ENCODE peak calls at places on chromosomes 6 and 20, in five cellular contexts. R is AG09309, V is neural progenitor cell, M is SK-N-SH, X is brain microvascular endothelial cell. O is an unnamed sample.

GRCh38 chr6:53926505-53926904 is 131.7 kb downstream of the LRRC1 start:
- DNase-seq in M (no peak), X (peak), V (no peak), R (no peak), O (no peak)

GRCh38 chr6:170005680-170006470 is 254.5 kb downstream of the ERMARD start:
- DNase-seq in X (no peak), M (no peak), R (no peak), V (no peak), O (no peak)

GRCh38 chr6:16257999-16258708 is 19.8 kb downstream of the GMPR start:
- DNase-seq in X (no peak), V (no peak), M (no peak), R (no peak), O (no peak)

GRCh38 chr6:71404145-71404966 is 115.7 kb downstream of the OGFRL1 start:
- DNase-seq in V (no peak), X (peak), R (no peak), M (no peak), O (no peak)

GRCh38 chr20:61765871-61766654 is 299.6 kb downstream of the TAF4 start:
- DNase-seq in M (peak), V (peak), R (no peak), X (no peak), O (no peak)

GRCh38 chr20:50837532-50838321 is 42.9 kb downstream of the BCAS4 start:
- DNase-seq in X (peak), V (no peak), R (peak), M (no peak), O (peak)

GRCh38 chr6:54617730-54618129 is 228.8 kb upstream of the FAM83B start:
- DNase-seq in M (no peak), R (peak), V (no peak), X (peak), O (peak)

GRCh38 chr20:35698298-35699126 is 640 bp downstream of the NFS1 start:
- DNase-seq in R (no peak), X (no peak), M (peak), V (peak), O (no peak)

GRCh38 chr6:129575378-129576118 is 134.4 kb downstream of the ARHGAP18 start:
- DNase-seq in M (peak), X (peak), R (peak), V (peak), O (peak)

GRCh38 chr6:44228433-44228832 is 5.0 kb downstream of the SLC29A1 start:
- DNase-seq in M (no peak), V (no peak), R (no peak), X (no peak), O (no peak)

GRCh38 chr6:15410752-15411151 is 164.9 kb downstream of the JARID2 start:
- DNase-seq in R (no peak), V (no peak), X (no peak), M (no peak), O (no peak)

GRCh38 chr6:119350202-119351004 is 842 bp upstream of the MAN1A1 start:
- DNase-seq in V (no peak), M (peak), R (peak), X (peak), O (peak)

GRCh38 chr6:119349041-119349340 is 570 bp downstream of the MAN1A1 start:
- DNase-seq in V (no peak), X (no peak), M (peak), R (no peak), O (no peak)

GRCh38 chr6:119351005-119351394 is 1.4 kb upstream of the MAN1A1 start:
- DNase-seq in V (no peak), M (peak), R (peak), X (no peak), O (peak)

GRCh38 chr6:119348308-119349040 is 1.1 kb downstream of the MAN1A1 start:
- DNase-seq in M (peak), X (no peak), V (peak), R (no peak), O (no peak)

GRCh38 chr6:119349341-119350201 is at the start of gene MAN1A1:
- DNase-seq in V (peak), R (peak), X (peak), M (peak), O (peak)
- TF ChIP-seq CTCF in V (no peak), R (no peak), X (no peak), M (no peak), O (no peak)

DNA sequence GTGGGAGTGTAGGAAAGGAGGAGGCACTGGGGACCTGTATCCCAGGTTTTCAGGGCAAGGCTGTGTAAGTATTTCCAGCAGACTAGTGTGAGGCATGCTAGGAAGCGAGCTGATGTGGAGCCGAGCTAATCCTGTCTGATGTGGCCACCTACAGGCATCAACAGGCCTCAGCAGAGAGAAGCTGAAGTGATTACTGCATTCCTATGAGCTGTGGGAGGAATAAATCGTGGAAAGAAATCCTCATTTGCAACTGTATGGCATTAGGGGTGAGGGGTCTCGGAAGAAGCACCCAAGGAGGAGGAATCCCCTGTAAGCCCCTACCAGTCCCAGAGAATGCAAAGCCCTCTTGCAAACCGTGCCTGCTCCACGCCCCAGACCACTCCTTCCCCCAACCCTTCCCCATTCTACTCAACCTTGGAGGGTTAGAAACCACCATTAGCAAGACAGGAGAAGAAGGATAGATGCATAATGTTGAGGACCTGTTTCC is 41.6 kb downstream of the C6orf15 start:
- DNase-seq in M (no peak), X (peak), V (peak), R (no peak), O (peak)
- TF ChIP-seq CTCF in M (peak), X (peak), V (peak), R (peak), O (peak)

GRCh38 chr20:7031222-7031621 is 263.7 kb downstream of the BMP2 start:
- DNase-seq in R (no peak), V (peak), X (no peak), M (peak), O (no peak)
- TF ChIP-seq CTCF in R (peak), V (peak), X (peak), M (peak), O (peak)

GRCh38 chr6:1933292-1933691 is 312.1 kb downstream of the GMDS start:
- DNase-seq in V (no peak), M (no peak), X (no peak), R (no peak), O (no peak)
- TF ChIP-seq CTCF in V (no peak), M (no peak), X (no peak), R (no peak), O (no peak)

DNA sequence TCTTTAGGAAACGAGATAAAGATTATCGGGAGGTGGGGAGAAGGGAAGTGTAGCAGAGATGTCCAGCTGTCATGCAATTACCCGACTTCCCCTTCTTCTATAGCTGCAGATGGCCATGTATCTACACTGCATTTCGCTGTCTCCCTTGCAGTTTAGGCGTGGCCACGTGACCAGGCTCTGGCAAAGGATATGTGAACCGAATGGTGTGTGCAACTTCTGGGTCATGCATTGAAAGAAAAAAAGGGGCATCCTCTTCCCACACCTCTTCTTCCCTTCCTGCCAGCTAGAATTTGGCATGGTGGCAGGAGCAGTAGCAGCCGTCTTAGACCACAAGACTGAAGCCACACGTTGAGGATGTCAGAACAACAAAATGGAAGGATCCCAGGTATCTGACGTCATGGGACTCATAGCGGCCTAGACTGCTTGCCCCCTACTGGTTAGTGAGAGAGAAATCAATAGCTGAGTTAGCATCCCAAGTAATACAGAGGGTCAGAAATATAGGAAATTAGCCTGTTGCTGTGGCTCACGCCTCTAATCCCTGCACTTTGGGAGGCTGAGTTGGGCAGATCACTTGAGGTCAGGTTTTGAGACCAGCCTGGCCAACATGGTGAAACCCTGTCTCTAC is 32.8 kb downstream of the TCF15 start:
- DNase-seq in X (no peak), R (no peak), V (peak), M (no peak), O (no peak)
- TF ChIP-seq CTCF in X (peak), R (peak), V (peak), M (peak), O (peak)

GRCh38 chr6:48449002-48449401 is 338.0 kb upstream of the PTCHD4 start:
- DNase-seq in X (no peak), R (no peak), M (no peak), V (no peak), O (no peak)
- TF ChIP-seq CTCF in X (peak), R (peak), M (peak), V (peak), O (no peak)

DNA sequence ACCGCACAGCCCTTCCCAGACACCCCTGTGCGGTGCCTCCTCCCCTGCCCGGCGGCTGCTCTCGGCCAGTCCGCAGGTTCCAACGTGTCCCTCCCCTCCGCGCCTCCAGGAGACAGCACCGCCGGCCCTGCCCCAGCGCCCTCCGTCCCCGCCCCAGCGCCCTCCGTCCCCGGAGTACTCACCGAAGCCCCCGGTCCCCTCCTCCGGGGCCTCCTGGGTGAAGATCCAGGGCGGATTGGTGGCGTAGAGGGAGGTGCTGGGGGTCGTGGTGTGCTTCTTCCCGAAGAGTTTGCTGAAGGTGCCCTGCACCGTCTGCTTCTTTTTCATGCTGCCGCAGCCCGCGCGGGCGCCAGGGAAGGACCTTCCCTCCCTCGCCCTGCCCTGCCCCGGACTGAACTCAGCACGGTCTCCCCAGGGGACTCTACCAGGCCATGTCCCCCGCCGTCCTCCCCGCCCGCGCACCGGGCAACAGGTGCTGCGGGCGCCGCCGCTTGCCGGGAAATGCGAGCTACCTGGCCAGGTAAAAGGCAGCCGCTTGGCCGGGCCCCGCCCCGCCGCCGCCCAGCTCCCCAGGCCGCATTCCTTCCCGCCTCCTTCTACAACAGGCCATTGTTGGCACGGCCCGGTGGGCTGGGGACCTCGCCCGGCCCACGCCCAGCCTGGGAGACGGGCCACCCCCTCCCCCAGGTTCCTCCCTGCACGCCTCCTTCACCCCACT is at the start of gene C6orf132:
- DNase-seq in M (peak), X (no peak), V (peak), R (no peak), O (no peak)
- TF ChIP-seq CTCF in M (no peak), X (peak), V (peak), R (no peak), O (peak)

DNA sequence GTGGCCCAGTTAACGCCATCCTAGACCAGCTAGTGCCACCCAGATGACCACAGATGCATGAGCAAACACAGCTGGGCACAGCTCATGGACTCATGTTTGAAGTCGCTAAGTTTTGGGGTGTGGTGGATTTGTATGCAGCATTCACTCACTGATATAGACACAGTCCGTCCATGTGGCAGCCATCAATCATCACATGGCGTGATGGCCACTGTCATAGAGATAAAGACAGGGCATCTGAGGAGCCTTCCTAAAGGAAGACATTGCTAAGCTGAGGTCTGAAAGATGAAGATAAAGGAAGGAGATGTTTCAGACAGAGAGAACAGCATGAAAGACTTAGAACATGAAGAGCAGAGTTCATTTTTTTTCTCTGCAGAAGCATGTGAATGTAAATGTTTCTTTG is 154.4 kb upstream of the JAG1 start:
- DNase-seq in R (no peak), V (no peak), M (no peak), X (no peak), O (no peak)
- TF ChIP-seq CTCF in R (no peak), V (no peak), M (no peak), X (no peak), O (no peak)

GRCh38 chr6:4113623-4114022 is 21.8 kb downstream of the ECI2 start:
- DNase-seq in R (no peak), M (no peak), X (no peak), V (no peak), O (no peak)
- TF ChIP-seq CTCF in R (no peak), M (no peak), X (no peak), V (no peak), O (no peak)

DNA sequence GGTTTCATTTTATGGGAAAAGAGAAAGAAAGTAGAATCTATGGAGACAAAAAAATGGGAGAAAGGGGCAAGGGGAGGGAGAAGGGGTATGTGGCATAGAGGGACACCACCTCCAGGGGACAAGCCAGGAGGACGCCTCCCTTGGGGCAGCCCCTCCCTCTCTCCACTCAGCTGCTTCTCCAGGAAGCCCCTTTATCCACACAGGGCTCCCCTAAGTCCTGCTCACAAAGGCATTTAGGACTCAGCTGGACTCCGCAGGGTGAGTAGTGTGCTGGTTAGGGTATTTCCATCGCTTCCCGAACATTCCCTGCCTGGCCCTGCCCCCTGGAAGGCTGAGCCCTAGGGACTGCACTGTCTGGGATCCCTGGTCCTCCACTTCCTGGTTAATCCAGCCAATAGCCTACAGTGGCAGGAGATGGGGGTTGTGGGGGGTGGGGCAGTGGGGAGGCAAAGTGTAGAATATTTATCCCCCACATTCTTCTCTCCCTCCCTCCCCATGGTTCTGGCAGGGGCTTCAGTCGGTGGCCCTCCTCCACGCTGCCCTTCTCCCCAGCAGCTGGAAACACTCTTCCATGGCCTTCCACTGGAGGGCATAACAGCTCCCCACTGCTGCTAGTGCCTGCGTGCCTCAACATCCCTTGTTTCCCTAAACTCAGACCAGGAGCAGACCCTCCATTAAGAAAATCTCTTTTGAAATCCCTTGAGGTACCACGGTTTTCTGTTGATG is 84.8 kb downstream of the SNX5 start:
- DNase-seq in X (no peak), R (no peak), M (no peak), V (no peak), O (no peak)
- TF ChIP-seq CTCF in X (peak), R (no peak), M (no peak), V (peak), O (no peak)